ENCODE peak calls at places on chromosomes 3 and 15, in eight cellular contexts. One of them, this sample, is unnamed.

GRCh38 chr3:173065543-173065970 is 75.5 kb downstream of the SPATA16 start:
- DNase-seq in IMR-90: peak
- DNase-seq in GM12864: no peak
- DNase-seq in GM20000: no peak
- DNase-seq in HFF-Myc: no peak
- DNase-seq in upper lobe of right lung: no peak
- DNase-seq in omental fat pad: no peak
- DNase-seq in progenitor cell of endocrine pancreas: no peak
- DNase-seq in this sample: no peak

GRCh38 chr3:60708191-60708975 is 542.9 kb downstream of the FHIT start:
- DNase-seq in IMR-90: peak
- DNase-seq in GM12864: no peak
- DNase-seq in GM20000: no peak
- DNase-seq in HFF-Myc: no peak
- DNase-seq in upper lobe of right lung: no peak
- DNase-seq in omental fat pad: no peak
- DNase-seq in progenitor cell of endocrine pancreas: no peak
- DNase-seq in this sample: peak

GRCh38 chr3:125192190-125193035 is 20.1 kb downstream of the SLC12A8 start:
- DNase-seq in IMR-90: no peak
- DNase-seq in GM12864: peak
- DNase-seq in GM20000: peak
- DNase-seq in HFF-Myc: no peak
- DNase-seq in upper lobe of right lung: no peak
- DNase-seq in omental fat pad: no peak
- DNase-seq in progenitor cell of endocrine pancreas: no peak
- DNase-seq in this sample: no peak

GRCh38 chr3:134291300-134292254 is 40.9 kb upstream of the RYK start:
- DNase-seq in IMR-90: peak
- DNase-seq in GM12864: no peak
- DNase-seq in GM20000: no peak
- DNase-seq in HFF-Myc: no peak
- DNase-seq in upper lobe of right lung: peak
- DNase-seq in omental fat pad: no peak
- DNase-seq in progenitor cell of endocrine pancreas: no peak
- DNase-seq in this sample: peak

GRCh38 chr3:151421956-151422355 is 37.4 kb upstream of the P2RY12 start:
- DNase-seq in IMR-90: no peak
- DNase-seq in GM12864: no peak
- DNase-seq in GM20000: no peak
- DNase-seq in HFF-Myc: no peak
- DNase-seq in upper lobe of right lung: no peak
- DNase-seq in omental fat pad: no peak
- DNase-seq in progenitor cell of endocrine pancreas: no peak
- DNase-seq in this sample: no peak

GRCh38 chr15:92617197-92618037 is 38.2 kb downstream of the FAM174B start:
- DNase-seq in IMR-90: peak
- DNase-seq in GM12864: no peak
- DNase-seq in GM20000: no peak
- DNase-seq in HFF-Myc: peak
- DNase-seq in upper lobe of right lung: peak
- DNase-seq in omental fat pad: no peak
- DNase-seq in progenitor cell of endocrine pancreas: peak
- DNase-seq in this sample: peak

GRCh38 chr15:29568840-29569532 is 253.3 kb downstream of the TJP1 start:
- DNase-seq in IMR-90: no peak
- DNase-seq in GM12864: no peak
- DNase-seq in GM20000: no peak
- DNase-seq in HFF-Myc: no peak
- DNase-seq in upper lobe of right lung: no peak
- DNase-seq in omental fat pad: no peak
- DNase-seq in progenitor cell of endocrine pancreas: no peak
- DNase-seq in this sample: no peak

GRCh38 chr15:63212050-63212973 is 22.9 kb downstream of the RAB8B start:
- DNase-seq in IMR-90: peak
- DNase-seq in GM12864: no peak
- DNase-seq in GM20000: peak
- DNase-seq in HFF-Myc: peak
- DNase-seq in upper lobe of right lung: no peak
- DNase-seq in omental fat pad: no peak
- DNase-seq in progenitor cell of endocrine pancreas: no peak
- DNase-seq in this sample: peak

GRCh38 chr3:185732782-185733181 is 92.1 kb downstream of the IGF2BP2 start:
- DNase-seq in IMR-90: peak
- DNase-seq in GM12864: no peak
- DNase-seq in GM20000: no peak
- DNase-seq in HFF-Myc: peak
- DNase-seq in upper lobe of right lung: no peak
- DNase-seq in omental fat pad: no peak
- DNase-seq in progenitor cell of endocrine pancreas: no peak
- DNase-seq in this sample: peak

GRCh38 chr15:57340673-57341259 is 35.5 kb upstream of the CGNL1 start:
- DNase-seq in IMR-90: peak
- DNase-seq in GM12864: peak
- DNase-seq in GM20000: peak
- DNase-seq in HFF-Myc: no peak
- DNase-seq in upper lobe of right lung: peak
- DNase-seq in omental fat pad: no peak
- DNase-seq in progenitor cell of endocrine pancreas: peak
- DNase-seq in this sample: peak

GRCh38 chr3:62803276-62803675 is 71.9 kb downstream of the CADPS start:
- DNase-seq in IMR-90: no peak
- DNase-seq in GM12864: no peak
- DNase-seq in GM20000: no peak
- DNase-seq in HFF-Myc: no peak
- DNase-seq in upper lobe of right lung: no peak
- DNase-seq in omental fat pad: no peak
- DNase-seq in progenitor cell of endocrine pancreas: no peak
- DNase-seq in this sample: no peak

GRCh38 chr3:19891740-19892139 is 42.3 kb downstream of the EFHB start:
- DNase-seq in IMR-90: peak
- DNase-seq in GM12864: no peak
- DNase-seq in GM20000: no peak
- DNase-seq in HFF-Myc: no peak
- DNase-seq in upper lobe of right lung: no peak
- DNase-seq in omental fat pad: no peak
- DNase-seq in progenitor cell of endocrine pancreas: no peak
- DNase-seq in this sample: peak

GRCh38 chr15:79101866-79102581 is 11.4 kb upstream of the RASGRF1 start:
- DNase-seq in IMR-90: peak
- DNase-seq in GM12864: no peak
- DNase-seq in GM20000: no peak
- DNase-seq in HFF-Myc: no peak
- DNase-seq in upper lobe of right lung: no peak
- DNase-seq in omental fat pad: no peak
- DNase-seq in progenitor cell of endocrine pancreas: no peak
- DNase-seq in this sample: no peak

GRCh38 chr3:139473155-139473771 is 3.1 kb downstream of the RBP2 start:
- DNase-seq in IMR-90: no peak
- DNase-seq in GM12864: no peak
- DNase-seq in GM20000: no peak
- DNase-seq in HFF-Myc: no peak
- DNase-seq in upper lobe of right lung: no peak
- DNase-seq in omental fat pad: no peak
- DNase-seq in progenitor cell of endocrine pancreas: no peak
- DNase-seq in this sample: no peak

GRCh38 chr15:33358303-33358702 is 47.5 kb downstream of the RYR3 start:
- DNase-seq in IMR-90: no peak
- DNase-seq in GM12864: no peak
- DNase-seq in GM20000: no peak
- DNase-seq in HFF-Myc: no peak
- DNase-seq in upper lobe of right lung: no peak
- DNase-seq in omental fat pad: no peak
- DNase-seq in progenitor cell of endocrine pancreas: no peak
- DNase-seq in this sample: no peak

GRCh38 chr15:29827421-29827820 is 5.2 kb upstream of the TJP1 start:
- DNase-seq in IMR-90: no peak
- DNase-seq in GM12864: no peak
- DNase-seq in GM20000: peak
- DNase-seq in HFF-Myc: no peak
- DNase-seq in upper lobe of right lung: no peak
- DNase-seq in omental fat pad: no peak
- DNase-seq in progenitor cell of endocrine pancreas: no peak
- DNase-seq in this sample: no peak

GRCh38 chr15:101434032-101434920 is 55.2 kb downstream of the PCSK6 start:
- DNase-seq in IMR-90: no peak
- DNase-seq in GM12864: no peak
- DNase-seq in GM20000: no peak
- DNase-seq in HFF-Myc: no peak
- DNase-seq in upper lobe of right lung: no peak
- DNase-seq in omental fat pad: no peak
- DNase-seq in progenitor cell of endocrine pancreas: no peak
- DNase-seq in this sample: no peak

GRCh38 chr15:22884344-22884743 is 45.9 kb downstream of the NIPA2 start:
- DNase-seq in IMR-90: no peak
- DNase-seq in GM12864: no peak
- DNase-seq in GM20000: no peak
- DNase-seq in HFF-Myc: no peak
- DNase-seq in upper lobe of right lung: peak
- DNase-seq in omental fat pad: no peak
- DNase-seq in progenitor cell of endocrine pancreas: no peak
- DNase-seq in this sample: no peak

GRCh38 chr3:64445318-64446300 is 220.3 kb upstream of the PRICKLE2 start:
- DNase-seq in IMR-90: peak
- DNase-seq in GM12864: no peak
- DNase-seq in GM20000: peak
- DNase-seq in HFF-Myc: no peak
- DNase-seq in upper lobe of right lung: peak
- DNase-seq in omental fat pad: no peak
- DNase-seq in progenitor cell of endocrine pancreas: peak
- DNase-seq in this sample: no peak
- TF ChIP-seq CTCF in IMR-90: no peak
- TF ChIP-seq CTCF in GM12864: no peak
- TF ChIP-seq CTCF in GM20000: no peak
- TF ChIP-seq CTCF in HFF-Myc: no peak
- TF ChIP-seq CTCF in upper lobe of right lung: no peak
- TF ChIP-seq CTCF in omental fat pad: no peak
- TF ChIP-seq CTCF in progenitor cell of endocrine pancreas: no peak
- TF ChIP-seq CTCF in this sample: no peak

DNA sequence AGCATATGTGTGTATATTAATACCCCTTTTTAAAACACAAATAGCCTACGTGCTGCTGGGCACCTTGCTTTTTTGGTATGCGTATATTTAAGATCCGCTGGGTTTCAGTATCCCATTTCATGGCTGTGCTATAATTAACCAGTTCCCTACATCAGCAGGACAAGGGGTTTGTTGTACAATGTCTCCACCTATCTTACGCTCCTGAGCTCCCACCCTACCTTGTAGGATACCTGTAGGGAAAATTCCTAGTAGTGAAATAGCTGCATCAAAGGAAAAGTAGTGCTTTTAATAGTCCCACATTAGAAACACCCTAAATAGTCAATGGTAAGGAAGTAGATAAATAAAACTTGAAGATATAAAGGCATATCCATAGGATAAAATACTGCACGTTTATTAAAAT is 1.4 kb downstream of the MAP6D1 start:
- DNase-seq in IMR-90: no peak
- DNase-seq in GM12864: no peak
- DNase-seq in GM20000: no peak
- DNase-seq in HFF-Myc: no peak
- DNase-seq in upper lobe of right lung: no peak
- DNase-seq in omental fat pad: no peak
- DNase-seq in progenitor cell of endocrine pancreas: no peak
- DNase-seq in this sample: no peak
- TF ChIP-seq CTCF in IMR-90: no peak
- TF ChIP-seq CTCF in GM12864: no peak
- TF ChIP-seq CTCF in GM20000: peak
- TF ChIP-seq CTCF in HFF-Myc: no peak
- TF ChIP-seq CTCF in upper lobe of right lung: no peak
- TF ChIP-seq CTCF in omental fat pad: no peak
- TF ChIP-seq CTCF in progenitor cell of endocrine pancreas: no peak
- TF ChIP-seq CTCF in this sample: no peak

GRCh38 chr3:180854887-180855286 is 57.6 kb upstream of the FXR1 start:
- DNase-seq in IMR-90: no peak
- DNase-seq in GM12864: no peak
- DNase-seq in GM20000: no peak
- DNase-seq in HFF-Myc: no peak
- DNase-seq in upper lobe of right lung: no peak
- DNase-seq in omental fat pad: no peak
- DNase-seq in progenitor cell of endocrine pancreas: no peak
- DNase-seq in this sample: no peak
- TF ChIP-seq CTCF in IMR-90: no peak
- TF ChIP-seq CTCF in GM12864: no peak
- TF ChIP-seq CTCF in GM20000: no peak
- TF ChIP-seq CTCF in HFF-Myc: no peak
- TF ChIP-seq CTCF in upper lobe of right lung: no peak
- TF ChIP-seq CTCF in omental fat pad: no peak
- TF ChIP-seq CTCF in progenitor cell of endocrine pancreas: no peak
- TF ChIP-seq CTCF in this sample: no peak

DNA sequence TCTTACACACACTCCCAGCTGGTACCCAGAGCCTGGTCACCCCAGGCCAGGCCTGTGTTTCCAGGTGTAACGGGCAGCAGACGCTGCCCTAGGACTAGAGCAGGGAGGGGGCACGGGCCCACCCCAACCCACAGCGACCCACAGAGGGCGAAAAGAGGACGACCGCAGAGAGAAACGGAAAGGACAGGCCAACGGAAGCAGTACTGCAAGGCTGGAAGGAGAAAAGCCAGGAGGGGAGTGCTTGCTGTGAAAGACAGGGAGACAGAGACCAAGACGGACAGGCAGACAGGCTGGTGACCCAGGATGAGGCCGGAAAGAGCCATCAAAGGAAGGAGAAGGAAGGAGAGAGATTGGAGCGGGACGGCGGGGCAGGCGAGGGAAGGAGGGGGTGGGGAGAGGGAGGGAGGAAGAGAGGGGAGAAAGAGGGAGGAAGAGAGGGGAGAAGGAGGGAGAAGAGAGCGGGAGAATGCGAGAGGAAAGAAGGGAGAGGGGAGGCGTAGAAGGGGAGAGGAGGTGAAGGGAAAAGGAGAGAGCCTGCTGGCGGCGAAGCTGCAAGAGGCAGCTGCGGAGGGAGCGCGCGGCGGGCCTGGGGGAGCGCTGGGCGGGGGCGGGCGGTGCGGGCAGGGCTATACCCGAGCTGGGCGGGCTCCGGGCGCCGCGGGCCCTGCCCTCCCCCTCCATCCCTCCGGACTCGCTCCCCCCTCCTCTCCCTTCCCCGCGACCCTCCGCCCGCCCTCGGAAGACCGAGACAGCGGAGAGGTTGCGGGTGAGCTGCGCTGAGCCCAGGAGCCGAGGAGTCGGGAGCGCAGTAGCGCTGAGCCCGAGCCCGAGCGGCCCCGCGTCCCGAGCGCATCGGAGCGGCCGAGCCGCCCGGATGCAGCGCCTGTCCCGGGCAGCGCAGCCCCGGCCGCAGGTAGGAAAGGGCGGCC is at the start of gene SLC6A1:
- DNase-seq in IMR-90: no peak
- DNase-seq in GM12864: no peak
- DNase-seq in GM20000: no peak
- DNase-seq in HFF-Myc: no peak
- DNase-seq in upper lobe of right lung: no peak
- DNase-seq in omental fat pad: no peak
- DNase-seq in progenitor cell of endocrine pancreas: no peak
- DNase-seq in this sample: no peak
- TF ChIP-seq CTCF in IMR-90: no peak
- TF ChIP-seq CTCF in GM12864: no peak
- TF ChIP-seq CTCF in GM20000: no peak
- TF ChIP-seq CTCF in HFF-Myc: no peak
- TF ChIP-seq CTCF in upper lobe of right lung: peak
- TF ChIP-seq CTCF in omental fat pad: no peak
- TF ChIP-seq CTCF in progenitor cell of endocrine pancreas: peak
- TF ChIP-seq CTCF in this sample: no peak

This sample was measured in HFFc6.